ENCODE peak calls at places on chromosomes 1 and 21, in eight cellular contexts. S is AG04450, K is pancreas, V is Calu3, D is non-pigmented ciliary epithelial cell, Z is nephron progenitor cell, W is NCI-H1092, T is thoracic aorta. O is an unnamed sample.

GRCh38 chr1:84698151-84698651 is 7.9 kb upstream of the SSX2IP start:
- DNase-seq in S (peak), K (no peak), V (no peak), D (peak), Z (no peak), W (no peak), T (no peak), O (no peak)

GRCh38 chr1:225428879-225429455 is 1.1 kb upstream of the LBR start:
- DNase-seq in S (no peak), K (no peak), V (no peak), D (no peak), Z (no peak), W (no peak), T (no peak), O (peak)

GRCh38 chr21:26116456-26117011 is 54.0 kb downstream of the APP start:
- DNase-seq in S (no peak), K (no peak), V (peak), D (no peak), Z (no peak), W (no peak), T (no peak), O (no peak)

GRCh38 chr1:17877896-17878295 is 122.8 kb downstream of the ACTL8 start:
- DNase-seq in S (no peak), K (no peak), V (no peak), D (no peak), Z (no peak), W (no peak), T (no peak), O (peak)

GRCh38 chr1:228902781-228903572 is 167.7 kb downstream of the RHOU start:
- DNase-seq in S (peak), K (peak), V (peak), D (peak), Z (no peak), W (peak), T (peak), O (no peak)

GRCh38 chr1:67484492-67484891 is 54.3 kb upstream of the SERBP1 start:
- DNase-seq in S (no peak), K (no peak), V (no peak), D (no peak), Z (no peak), W (no peak), T (no peak), O (no peak)

GRCh38 chr1:228198977-228199590 is 8.8 kb upstream of the OBSCN start:
- DNase-seq in S (no peak), K (no peak), V (no peak), D (no peak), Z (no peak), W (no peak), T (no peak), O (no peak)

GRCh38 chr1:64839270-64839669 is 94.4 kb downstream of the RAVER2 start:
- DNase-seq in S (no peak), K (no peak), V (no peak), D (no peak), Z (no peak), W (no peak), T (no peak), O (no peak)

GRCh38 chr21:28775071-28775470 is 217.6 kb downstream of the LTN1 start:
- DNase-seq in S (no peak), K (no peak), V (no peak), D (no peak), Z (no peak), W (no peak), T (no peak), O (no peak)

GRCh38 chr1:78004719-78005346 is at the start of gene DNAJB4:
- DNase-seq in S (peak), K (peak), V (peak), D (peak), Z (peak), W (no peak), T (peak), O (peak)

GRCh38 chr1:29195875-29196274 is 14.2 kb upstream of the SRSF4 start:
- DNase-seq in S (no peak), K (peak), V (no peak), D (no peak), Z (no peak), W (no peak), T (no peak), O (no peak)